ENCODE peak calls at places on chromosomes 6 and 20, in eight cellular contexts. O, T, H, U, E, J, S and L are unnamed samples.

GRCh38 chr6:36545767-36546663 is 1.3 kb downstream of the STK38 start:
- DNase-seq in O (peak), T (no peak), H (no peak), U (no peak), E (no peak), J (no peak), S (no peak), L (no peak)

GRCh38 chr6:15508363-15509330 is 154.2 kb downstream of the DTNBP1 start:
- DNase-seq in O (no peak), T (no peak), H (no peak), U (no peak), E (no peak), J (no peak), S (no peak), L (no peak)

GRCh38 chr6:38239719-38240451 is 399.8 kb downstream of the BTBD9 start:
- DNase-seq in O (no peak), T (no peak), H (no peak), U (no peak), E (peak), J (no peak), S (no peak), L (no peak)

GRCh38 chr6:166944666-166945256 is 11.6 kb downstream of the RNASET2 start:
- DNase-seq in O (no peak), T (no peak), H (no peak), U (no peak), E (no peak), J (no peak), S (no peak), L (no peak)

GRCh38 chr6:164069352-164070022 is 655.0 kb downstream of the QKI start:
- DNase-seq in O (no peak), T (no peak), H (no peak), U (no peak), E (no peak), J (no peak), S (no peak), L (no peak)

GRCh38 chr6:151634336-151634720 is 140.5 kb downstream of the CCDC170 start:
- DNase-seq in O (no peak), T (no peak), H (no peak), U (no peak), E (no peak), J (no peak), S (no peak), L (no peak)

GRCh38 chr6:21598662-21599061 is 5.1 kb downstream of the SOX4 start:
- DNase-seq in O (no peak), T (no peak), H (no peak), U (no peak), E (no peak), J (no peak), S (no peak), L (no peak)

GRCh38 chr6:165308926-165309731 is at the start of gene C6orf118:
- DNase-seq in O (peak), T (no peak), H (no peak), U (no peak), E (peak), J (no peak), S (peak), L (no peak)

GRCh38 chr20:61407561-61407960 is 155.5 kb downstream of the CDH4 start:
- DNase-seq in O (no peak), T (no peak), H (no peak), U (no peak), E (no peak), J (no peak), S (no peak), L (no peak)

GRCh38 chr20:62366370-62367135 is 559 bp downstream of the LAMA5 start:
- DNase-seq in O (no peak), T (no peak), H (no peak), U (peak), E (peak), J (no peak), S (peak), L (no peak)

GRCh38 chr20:549720-550496 is 6.3 kb upstream of the CSNK2A1 start:
- DNase-seq in O (no peak), T (no peak), H (no peak), U (no peak), E (no peak), J (no peak), S (no peak), L (no peak)

GRCh38 chr20:63968928-63969760 is 586 bp downstream of the ZNF512B start:
- DNase-seq in O (peak), T (no peak), H (no peak), U (peak), E (no peak), J (no peak), S (no peak), L (peak)

GRCh38 chr6:157323924-157324276 is 581 bp upstream of the TMEM242 start:
- DNase-seq in O (peak), T (peak), H (peak), U (peak), E (peak), J (peak), S (no peak), L (peak)

GRCh38 chr6:47440722-47441121 is 36.9 kb upstream of the CD2AP start:
- DNase-seq in O (no peak), T (no peak), H (no peak), U (no peak), E (no peak), J (no peak), S (no peak), L (no peak)

GRCh38 chr6:161168281-161168891 is 105.5 kb downstream of the AGPAT4 start:
- DNase-seq in O (no peak), T (peak), H (peak), U (no peak), E (peak), J (no peak), S (no peak), L (no peak)

GRCh38 chr20:2865101-2865500 is 8.2 kb upstream of the PTPRA start:
- DNase-seq in O (no peak), T (no peak), H (no peak), U (no peak), E (no peak), J (no peak), S (no peak), L (no peak)

GRCh38 chr6:143562143-143562542 is 50.6 kb upstream of the FUCA2 start:
- DNase-seq in O (no peak), T (no peak), H (no peak), U (no peak), E (no peak), J (no peak), S (no peak), L (no peak)

GRCh38 chr6:88808381-88808780 is 155.0 kb downstream of the RNGTT start:
- DNase-seq in O (no peak), T (no peak), H (no peak), U (no peak), E (no peak), J (no peak), S (no peak), L (no peak)

GRCh38 chr6:146770965-146771735 is 172.4 kb downstream of the ADGB start:
- DNase-seq in O (no peak), T (no peak), H (no peak), U (peak), E (no peak), J (no peak), S (no peak), L (no peak)

GRCh38 chr6:63597142-63598000 is 25.1 kb downstream of the LOC128125822 start:
- DNase-seq in O (no peak), T (no peak), H (no peak), U (no peak), E (no peak), J (no peak), S (no peak), L (no peak)

GRCh38 chr20:15842872-15843271 is 730.4 kb downstream of the KIF16B start:
- DNase-seq in O (no peak), T (no peak), H (no peak), U (no peak), E (no peak), J (no peak), S (no peak), L (no peak)

GRCh38 chr6:156771047-156771446 is 6.1 kb upstream of the ARID1B start:
- DNase-seq in O (no peak), T (no peak), H (no peak), U (no peak), E (no peak), J (no peak), S (no peak), L (no peak)

GRCh38 chr6:4583026-4583425 is 193.2 kb upstream of the CDYL start:
- DNase-seq in O (no peak), T (no peak), H (no peak), U (no peak), E (no peak), J (peak), S (no peak), L (no peak)

GRCh38 chr6:42968126-42968701 is 7.7 kb downstream of the GNMT start:
- DNase-seq in O (no peak), T (no peak), H (no peak), U (no peak), E (no peak), J (no peak), S (no peak), L (no peak)

GRCh38 chr6:147611992-147612391 is 103.5 kb downstream of the SAMD5 start:
- DNase-seq in O (no peak), T (no peak), H (no peak), U (no peak), E (no peak), J (no peak), S (no peak), L (no peak)

GRCh38 chr6:150465610-150466009 is 96.8 kb downstream of the IYD start:
- DNase-seq in O (no peak), T (no peak), H (no peak), U (no peak), E (no peak), J (no peak), S (no peak), L (no peak)

GRCh38 chr6:30573113-30573512 is 1.9 kb downstream of the ABCF1 start:
- DNase-seq in O (no peak), T (no peak), H (no peak), U (no peak), E (no peak), J (no peak), S (no peak), L (no peak)

GRCh38 chr6:164216368-164216767 is 801.9 kb downstream of the QKI start:
- DNase-seq in O (no peak), T (no peak), H (no peak), U (no peak), E (no peak), J (no peak), S (no peak), L (no peak)

GRCh38 chr6:7238900-7239589 is 74.0 kb downstream of the SSR1 start:
- DNase-seq in O (peak), T (peak), H (peak), U (peak), E (peak), J (peak), S (no peak), L (peak)
- TF ChIP-seq EP300 in O (no peak), T (no peak), H (no peak), U (peak), E (no peak), J (no peak), S (no peak), L (no peak)

GRCh38 chr6:26157838-26158580 is 70.8 kb downstream of the HFE start:
- DNase-seq in O (peak), T (peak), H (peak), U (peak), E (peak), J (peak), S (peak), L (peak)

GRCh38 chr6:26156850-26157149 is 69.6 kb downstream of the HFE start:
- DNase-seq in O (no peak), T (no peak), H (no peak), U (no peak), E (no peak), J (no peak), S (no peak), L (no peak)

GRCh38 chr6:26156105-26156849 is 69.0 kb downstream of the HFE start:
- DNase-seq in O (peak), T (peak), H (peak), U (peak), E (peak), J (peak), S (peak), L (peak)

GRCh38 chr6:26157150-26157837 is 70.1 kb downstream of the HFE start:
- DNase-seq in O (peak), T (peak), H (peak), U (peak), E (no peak), J (peak), S (peak), L (peak)

DNA sequence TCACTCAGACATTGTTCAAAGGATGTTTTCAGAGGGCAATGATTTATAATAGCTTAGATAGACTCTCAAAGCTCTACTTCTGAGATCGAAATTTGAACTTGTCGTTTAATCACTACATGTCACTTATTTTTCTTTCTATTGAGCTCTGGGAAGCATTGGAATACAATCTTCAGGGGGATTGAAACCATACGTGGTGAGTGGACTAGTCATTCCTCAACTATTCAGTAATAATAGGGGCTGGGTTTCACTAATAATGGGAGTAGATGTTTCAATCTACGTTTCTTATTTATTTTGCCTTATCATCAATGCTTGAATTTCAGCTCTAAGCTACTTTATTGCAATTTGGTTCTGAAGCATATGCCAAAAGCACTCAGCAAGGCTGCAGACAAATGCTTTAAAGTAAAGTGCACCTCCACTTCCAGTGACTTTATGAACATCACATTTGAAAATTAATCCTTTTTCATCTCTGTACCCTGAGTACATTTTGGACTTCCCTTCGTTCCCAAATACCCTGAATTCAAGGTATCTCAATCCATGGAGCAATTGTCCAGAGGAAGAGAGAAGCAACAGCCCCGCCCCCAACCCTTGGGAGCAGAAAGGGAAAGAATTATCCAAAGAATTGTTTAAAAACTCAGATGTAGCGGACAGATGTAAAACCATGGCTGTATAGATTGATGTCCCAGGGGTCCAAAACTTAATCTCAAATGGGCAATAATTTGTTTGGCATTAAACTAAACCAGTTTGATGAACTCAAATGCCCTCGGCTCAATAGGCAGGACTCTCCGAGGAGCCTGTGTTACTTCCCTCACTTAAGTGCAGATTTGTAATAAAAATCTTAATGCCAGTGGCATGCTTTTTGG is 68.1 kb downstream of the HFE start:
- DNase-seq in O (peak), T (no peak), H (peak), U (no peak), E (peak), J (no peak), S (no peak), L (no peak)
- TF ChIP-seq EP300 in O (no peak), T (no peak), H (no peak), U (no peak), E (no peak), J (no peak), S (no peak), L (no peak)

DNA sequence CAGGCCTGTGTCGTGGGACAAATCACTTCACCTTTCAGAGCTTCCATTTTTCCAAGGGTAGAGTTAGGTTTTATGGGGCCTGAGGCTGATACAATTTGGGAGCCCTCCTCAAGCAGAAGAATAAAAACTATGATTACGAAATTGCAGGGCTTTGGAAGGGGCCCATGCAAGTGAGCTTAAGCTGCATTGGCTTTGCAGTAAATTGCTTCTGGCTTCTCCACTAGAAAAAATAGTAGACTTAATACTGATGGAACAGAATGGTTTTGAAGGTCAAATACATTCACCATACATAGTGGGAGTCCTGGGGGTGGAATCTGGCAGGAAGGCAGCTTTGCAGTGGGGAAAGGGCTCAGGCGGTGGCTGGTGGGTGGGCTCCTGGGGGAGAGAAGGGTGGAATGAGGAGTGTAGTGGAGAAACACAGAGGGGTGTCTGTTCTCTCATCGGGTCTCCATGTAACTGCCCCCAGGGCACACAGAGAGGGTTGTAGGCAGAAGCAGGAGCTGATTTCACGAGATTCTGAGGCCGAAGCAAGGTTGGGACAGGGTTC is 55.9 kb upstream of the RNF24 start:
- DNase-seq in O (no peak), T (no peak), H (no peak), U (no peak), E (no peak), J (no peak), S (no peak), L (no peak)
- TF ChIP-seq EP300 in O (no peak), T (no peak), H (no peak), U (no peak), E (no peak), J (no peak), S (no peak), L (no peak)

DNA sequence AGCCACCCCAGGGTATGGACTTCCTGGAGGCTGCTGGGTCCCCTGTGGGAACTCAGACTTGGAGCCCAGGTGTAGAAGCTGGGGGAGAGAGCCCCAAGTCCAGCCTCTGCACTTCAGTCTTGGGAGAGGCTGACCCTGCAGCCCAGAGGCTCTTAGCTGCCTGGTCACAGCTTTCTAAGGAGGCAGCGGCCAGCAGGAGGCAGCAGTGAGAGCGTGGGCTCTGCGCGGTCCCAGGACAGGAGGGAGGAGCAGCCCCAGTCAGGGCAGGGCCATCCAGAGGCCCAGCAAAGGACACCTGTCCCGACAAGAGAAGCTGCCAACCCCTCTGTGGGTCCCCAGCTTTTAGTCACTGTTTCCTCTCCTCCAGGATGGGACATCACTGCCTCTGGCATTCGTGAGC is 9.4 kb downstream of the TREML2 start:
- DNase-seq in O (no peak), T (no peak), H (no peak), U (peak), E (peak), J (no peak), S (no peak), L (no peak)
- TF ChIP-seq EP300 in O (no peak), T (no peak), H (no peak), U (no peak), E (no peak), J (no peak), S (no peak), L (no peak)

GRCh38 chr6:53115113-53115512 is 33.5 kb downstream of the GCM1 start:
- DNase-seq in O (no peak), T (no peak), H (no peak), U (no peak), E (no peak), J (no peak), S (no peak), L (no peak)
- TF ChIP-seq EP300 in O (no peak), T (no peak), H (no peak), U (no peak), E (no peak), J (no peak), S (no peak), L (no peak)

GRCh38 chr20:18805881-18806280 is 7.7 kb upstream of the SCP2D1 start:
- DNase-seq in O (no peak), T (no peak), H (no peak), U (no peak), E (no peak), J (no peak), S (no peak), L (no peak)
- TF ChIP-seq EP300 in O (no peak), T (no peak), H (no peak), U (no peak), E (no peak), J (no peak), S (no peak), L (no peak)

GRCh38 chr6:53043626-53044025 is 21.6 kb upstream of the FBXO9 start:
- DNase-seq in O (no peak), T (no peak), H (no peak), U (no peak), E (no peak), J (no peak), S (no peak), L (no peak)

GRCh38 chr6:53046274-53046673 is 18.9 kb upstream of the FBXO9 start:
- DNase-seq in O (no peak), T (no peak), H (no peak), U (no peak), E (no peak), J (no peak), S (no peak), L (no peak)

GRCh38 chr6:53042112-53042511 is 23.1 kb upstream of the FBXO9 start:
- DNase-seq in O (no peak), T (no peak), H (no peak), U (no peak), E (peak), J (no peak), S (no peak), L (no peak)

GRCh38 chr6:53044071-53044470 is 21.1 kb upstream of the FBXO9 start:
- DNase-seq in O (no peak), T (no peak), H (no peak), U (no peak), E (no peak), J (no peak), S (no peak), L (no peak)

DNA sequence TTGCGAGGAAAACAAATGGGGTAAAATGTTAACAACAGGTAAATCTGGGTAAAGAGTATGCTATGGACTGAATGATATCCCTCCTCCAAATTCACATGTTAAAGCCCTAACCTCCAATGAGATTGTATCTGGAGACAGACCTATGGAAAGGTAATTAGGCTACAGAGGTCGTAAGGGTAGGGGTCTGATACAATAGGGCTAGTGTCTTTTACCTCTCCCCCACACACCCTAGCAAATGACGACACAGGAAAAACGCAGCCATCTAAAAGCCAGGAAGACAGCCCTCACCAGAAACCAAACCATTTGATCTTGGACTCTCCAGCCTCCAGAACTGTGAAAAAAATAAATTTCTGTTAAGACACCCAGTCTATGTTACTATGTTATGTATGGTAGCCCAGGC is 20.6 kb upstream of the FBXO9 start:
- DNase-seq in O (no peak), T (no peak), H (no peak), U (no peak), E (no peak), J (no peak), S (no peak), L (no peak)
- TF ChIP-seq EP300 in O (no peak), T (no peak), H (no peak), U (no peak), E (no peak), J (no peak), S (no peak), L (no peak)